ENCODE peak calls at places on chromosomes 5 and 9, in four cellular contexts. T is iPS-NIHi11, H is naive B cell, D is kidney tubule cell. X is an unnamed sample.

GRCh38 chr5:10590226-10591047 is 26.6 kb downstream of the ANKRD33B start:
- DNase-seq in D (peak; percentile 62), T (peak; percentile 80), H (no peak), X (no peak)

GRCh38 chr5:180395540-180396274 is 42.6 kb upstream of the GFPT2 start:
- DNase-seq in D (no peak), T (peak; percentile 1), H (no peak), X (no peak)

GRCh38 chr9:136553581-136553980 is 7.7 kb upstream of the NOTCH1 start:
- DNase-seq in T (no peak), H (no peak), D (no peak), X (no peak)

GRCh38 chr9:94846739-94847138 is 120.2 kb downstream of the AOPEP start:
- DNase-seq in T (no peak), H (no peak), D (no peak), X (no peak)

GRCh38 chr5:42718591-42718990 is 38.0 kb upstream of the CCDC152 start:
- DNase-seq in D (peak; percentile 92), T (no peak), H (no peak), X (peak; percentile 0)

GRCh38 chr5:37900692-37901091 is 60.9 kb upstream of the GDNF start:
- DNase-seq in D (peak; percentile 49), T (peak; percentile 37), H (no peak), X (no peak)

GRCh38 chr5:178244566-178244965 is 12.0 kb upstream of the PHYKPL start:
- DNase-seq in D (no peak), H (no peak), T (no peak), X (no peak)

GRCh38 chr5:98349251-98349989 is 424.0 kb upstream of the RGMB start:
- DNase-seq in H (no peak), T (peak; percentile 19), D (peak; percentile 90), X (no peak)

GRCh38 chr9:6955251-6955921 is 197.6 kb downstream of the KDM4C start:
- DNase-seq in H (no peak), D (no peak), T (peak; percentile 40), X (no peak)